ENCODE peak calls at places on chromosome 9, in nine cellular contexts. Y is amygdala, H is stomach, L is left lung, S is hypothalamus, O is T-helper 2 cell, U is WTC11, E is G401, R is AG08395. V is an unnamed sample.

GRCh38 chr9:121738969-121739368 is 87.5 kb downstream of the DAB2IP start:
- DNase-seq in S (no peak), Y (no peak), O (no peak), H (peak; percentile 76), E (peak; percentile 72), R (no peak), U (no peak), L (no peak), V (no peak)

GRCh38 chr9:97060796-97061195 is 21.9 kb upstream of the CTSV start:
- DNase-seq in H (no peak), O (no peak), L (no peak), E (no peak), U (no peak), R (no peak), Y (no peak), S (no peak), V (no peak)

GRCh38 chr9:134185536-134186011 is 21.2 kb upstream of the RNU6ATAC start:
- DNase-seq in L (no peak), S (no peak), H (no peak), R (no peak), U (no peak), O (peak; percentile 54), Y (no peak), E (no peak), V (peak; percentile 3)

GRCh38 chr9:109314011-109314531 is 6.8 kb downstream of the EPB41L4B start:
- DNase-seq in E (no peak), H (peak; percentile 62), L (no peak), U (no peak), R (no peak), S (no peak), O (no peak), Y (no peak), V (no peak)

GRCh38 chr9:95087659-95088242 is 229.8 kb downstream of the FANCC start:
- DNase-seq in O (peak; percentile 22), S (no peak), H (peak; percentile 67), R (no peak), L (peak; percentile 83), U (no peak), E (no peak), Y (no peak), V (no peak)

GRCh38 chr9:32424616-32425015 is 40.2 kb downstream of the ACO1 start:
- DNase-seq in E (no peak), U (no peak), Y (no peak), O (no peak), R (no peak), H (no peak), L (no peak), S (no peak), V (no peak)

GRCh38 chr9:137375321-137376058 is 47.5 kb downstream of the EXD3 start:
- DNase-seq in U (no peak), H (no peak), S (no peak), Y (no peak), O (no peak), E (no peak), L (no peak), R (no peak), V (no peak)

GRCh38 chr9:37925786-37926736 is 22.1 kb upstream of the SLC25A51 start:
- DNase-seq in L (no peak), U (no peak), S (no peak), E (no peak), Y (no peak), H (no peak), R (no peak), O (peak; percentile 17), V (no peak)

GRCh38 chr9:94812343-94812742 is 85.8 kb downstream of the AOPEP start:
- DNase-seq in L (no peak), U (no peak), R (peak; percentile 78), H (no peak), O (no peak), E (no peak), Y (no peak), S (no peak), V (no peak)

GRCh38 chr9:35341585-35341984 is 148.3 kb upstream of the RUSC2 start:
- DNase-seq in Y (no peak), R (peak; percentile 85), L (peak; percentile 82), E (no peak), U (peak; percentile 17), O (no peak), S (no peak), H (peak; percentile 39), V (peak; percentile 26)

GRCh38 chr9:2469681-2470141 is 151.9 kb upstream of the VLDLR start:
- DNase-seq in E (no peak), H (peak; percentile 31), S (no peak), L (peak; percentile 66), R (peak; percentile 32), U (peak; percentile 39), O (peak; percentile 14), Y (no peak), V (peak; percentile 21)

GRCh38 chr9:88387733-88388202 is 476 bp upstream of the SPIN1 start:
- DNase-seq in E (peak; percentile 71), H (peak; percentile 59), U (peak; percentile 55), R (peak; percentile 50), S (peak; percentile 48), Y (no peak), O (no peak), L (peak; percentile 86), V (peak; percentile 63)

GRCh38 chr9:38094165-38094564 is 25.1 kb upstream of the SHB start:
- DNase-seq in H (no peak), Y (no peak), R (no peak), S (no peak), O (no peak), U (no peak), E (no peak), L (no peak), V (no peak)

GRCh38 chr9:98962181-98962560 is 18.5 kb downstream of the COL15A1 start:
- DNase-seq in L (no peak), E (no peak), S (no peak), R (peak; percentile 86), O (no peak), U (no peak), H (no peak), Y (no peak), V (no peak)

GRCh38 chr9:6247266-6247665 is 31.7 kb downstream of the IL33 start:
- DNase-seq in L (no peak), Y (no peak), O (no peak), S (no peak), E (no peak), R (no peak), H (no peak), U (no peak), V (no peak)

GRCh38 chr9:21579209-21579608 is 97.1 kb upstream of the IFNE start:
- DNase-seq in O (peak; percentile 92), E (no peak), S (no peak), R (no peak), U (no peak), H (no peak), Y (no peak), L (no peak), V (no peak)

GRCh38 chr9:35540315-35540714 is 50.4 kb downstream of the RUSC2 start:
- DNase-seq in H (no peak), L (no peak), U (no peak), S (no peak), R (no peak), Y (no peak), E (no peak), O (no peak), V (no peak)

GRCh38 chr9:114770991-114771390 is 34.8 kb downstream of the TNFSF15 start:
- DNase-seq in R (no peak), L (no peak), S (no peak), U (no peak), Y (no peak), E (no peak), H (no peak), O (no peak), V (no peak)

GRCh38 chr9:108953983-108954574 is 19.9 kb downstream of the ABITRAM start:
- DNase-seq in S (no peak), Y (no peak), U (no peak), O (peak; percentile 38), R (peak; percentile 54), L (no peak), H (no peak), E (peak; percentile 85), V (peak; percentile 15)

GRCh38 chr9:88737876-88738275 is 202.9 kb downstream of the NXNL2 start:
- DNase-seq in U (no peak), L (no peak), S (no peak), O (no peak), H (no peak), R (no peak), Y (no peak), E (peak; percentile 6), V (no peak)

GRCh38 chr9:2120926-2121689 is 106.0 kb downstream of the SMARCA2 start:
- DNase-seq in Y (no peak), H (no peak), S (no peak), E (no peak), O (no peak), U (no peak), L (no peak), R (no peak), V (peak; percentile 11)

V was measured in iPS-NIHi11.